ENCODE peak calls at places on chromosome 7, in eight cellular contexts. W is psoas muscle, L is amniotic stem cell, Z is glomerular endothelial cell, G is hepatocyte, O is AG04450, D is GDM1, J is head of caudate nucleus. K is an unnamed sample.

GRCh38 chr7:108308913-108309312 is 147.3 kb downstream of the NRCAM start:
- DNase-seq in W (no peak), L (no peak), Z (no peak), G (no peak), O (no peak), D (no peak), J (no peak), K (no peak)

GRCh38 chr7:157432957-157433576 is 96.3 kb downstream of the DNAJB6 start:
- DNase-seq in W (no peak), L (no peak), Z (peak; percentile 12), G (peak; percentile 64), O (no peak), D (no peak), J (peak; percentile 71), K (no peak)

GRCh38 chr7:48085433-48085791 is 3.7 kb upstream of the UPP1 start:
- DNase-seq in W (no peak), L (no peak), Z (no peak), G (no peak), O (no peak), D (no peak), J (no peak), K (no peak)

GRCh38 chr7:94223375-94224084 is 171.2 kb upstream of the COL1A2 start:
- DNase-seq in W (no peak), L (peak; percentile 31), Z (peak; percentile 37), G (peak; percentile 33), O (peak; percentile 34), D (no peak), J (no peak), K (peak; percentile 13)

GRCh38 chr7:14714161-14714728 is 188.3 kb downstream of the DGKB start:
- DNase-seq in W (no peak), L (no peak), Z (no peak), G (no peak), O (no peak), D (no peak), J (no peak), K (no peak)

GRCh38 chr7:127885843-127886242 is 145.4 kb downstream of the LRRC4 start:
- DNase-seq in W (no peak), L (no peak), Z (no peak), G (peak; percentile 35), O (no peak), D (no peak), J (no peak), K (peak; percentile 10)

GRCh38 chr7:151137841-151138540 is 29.5 kb downstream of the GBX1 start:
- DNase-seq in W (no peak), L (no peak), Z (no peak), G (no peak), O (no peak), D (no peak), J (peak; percentile 29), K (no peak)

GRCh38 chr7:146136357-146136875 is 19.8 kb downstream of the CNTNAP2 start:
- DNase-seq in W (no peak), L (no peak), Z (no peak), G (no peak), O (no peak), D (no peak), J (no peak), K (no peak)

GRCh38 chr7:129615018-129615417 is 3.5 kb downstream of the NRF1 start:
- DNase-seq in W (no peak), L (no peak), Z (no peak), G (no peak), O (no peak), D (peak; percentile 17), J (no peak), K (no peak)

GRCh38 chr7:16178069-16178468 is 243.3 kb downstream of the CRPPA start:
- DNase-seq in W (no peak), L (no peak), Z (no peak), G (no peak), O (no peak), D (no peak), J (no peak), K (no peak)

GRCh38 chr7:128888756-128889095 is 21.8 kb downstream of the KCP start:
- DNase-seq in W (no peak), L (no peak), Z (no peak), G (no peak), O (no peak), D (no peak), J (no peak), K (no peak)

GRCh38 chr7:17976952-17977351 is 36.7 kb upstream of the SNX13 start:
- DNase-seq in W (no peak), L (no peak), Z (no peak), G (no peak), O (no peak), D (no peak), J (no peak), K (no peak)

GRCh38 chr7:83149466-83149865 is 13.2 kb downstream of the PCLO start:
- DNase-seq in W (no peak), L (no peak), Z (no peak), G (no peak), O (no peak), D (no peak), J (no peak), K (no peak)

GRCh38 chr7:133633055-133633454 is 380.2 kb downstream of the EXOC4 start:
- DNase-seq in W (no peak), L (no peak), Z (no peak), G (no peak), O (no peak), D (no peak), J (no peak), K (no peak)

GRCh38 chr7:7219216-7219615 is 36.9 kb downstream of the C1GALT1 start:
- DNase-seq in W (no peak), L (no peak), Z (no peak), G (no peak), O (no peak), D (no peak), J (no peak), K (no peak)